ENCODE peak calls at places on chromosomes 13 and 19, in nine cellular contexts. M is fibroblast of lung, D is AG04449, L is uterus, K is lower lobe of right lung, Y is cardiac fibroblast, T is kidney epithelial cell, E is AG10803, N is astrocyte of the cerebellum. A is an unnamed sample.

GRCh38 chr13:111460548-111461444 is 140.4 kb downstream of the TEX29 start:
- DNase-seq in M (peak), D (peak), L (no peak), K (no peak), Y (peak), T (peak), E (peak), N (peak), A (peak)

GRCh38 chr19:21092107-21092506 is 10.1 kb downstream of the ZNF714 start:
- DNase-seq in M (peak), D (no peak), L (no peak), K (no peak), Y (peak), T (no peak), E (peak), N (no peak), A (no peak)

GRCh38 chr13:108961542-108962125 is 332.2 kb downstream of the MYO16 start:
- DNase-seq in M (peak), D (no peak), L (no peak), K (no peak), Y (peak), T (peak), E (peak), N (peak), A (no peak)

GRCh38 chr13:93180376-93180966 is 46.1 kb upstream of the GPC6 start:
- DNase-seq in M (peak), D (peak), L (no peak), K (no peak), Y (peak), T (no peak), E (peak), N (peak), A (no peak)

GRCh38 chr19:38952395-38953165 is 21.8 kb downstream of the MRPS12 start:
- DNase-seq in M (no peak), D (no peak), L (no peak), K (no peak), Y (peak), T (peak), E (no peak), N (no peak), A (no peak)

GRCh38 chr13:26943748-26944147 is 183.2 kb upstream of the GPR12 start:
- DNase-seq in M (no peak), D (no peak), L (no peak), K (no peak), Y (no peak), T (no peak), E (no peak), N (no peak), A (no peak)

GRCh38 chr13:108496364-108497215 is 132.8 kb upstream of the MYO16 start:
- DNase-seq in M (peak), D (no peak), L (no peak), K (no peak), Y (peak), T (no peak), E (no peak), N (no peak), A (no peak)

GRCh38 chr13:108734676-108735075 is 105.3 kb downstream of the MYO16 start:
- DNase-seq in M (no peak), D (no peak), L (no peak), K (no peak), Y (no peak), T (no peak), E (no peak), N (no peak), A (no peak)

GRCh38 chr13:47148543-47148942 is 251.7 kb upstream of the HTR2A start:
- DNase-seq in M (no peak), D (no peak), L (no peak), K (no peak), Y (no peak), T (no peak), E (no peak), N (no peak), A (no peak)

GRCh38 chr13:72379581-72379980 is 347.8 kb downstream of the MZT1 start:
- DNase-seq in M (peak), D (no peak), L (no peak), K (no peak), Y (no peak), T (no peak), E (no peak), N (no peak), A (no peak)

GRCh38 chr13:83881917-83882625 is at the start of gene SLITRK1:
- DNase-seq in M (peak), D (no peak), L (no peak), K (peak), Y (peak), T (peak), E (peak), N (peak), A (peak)

DNA sequence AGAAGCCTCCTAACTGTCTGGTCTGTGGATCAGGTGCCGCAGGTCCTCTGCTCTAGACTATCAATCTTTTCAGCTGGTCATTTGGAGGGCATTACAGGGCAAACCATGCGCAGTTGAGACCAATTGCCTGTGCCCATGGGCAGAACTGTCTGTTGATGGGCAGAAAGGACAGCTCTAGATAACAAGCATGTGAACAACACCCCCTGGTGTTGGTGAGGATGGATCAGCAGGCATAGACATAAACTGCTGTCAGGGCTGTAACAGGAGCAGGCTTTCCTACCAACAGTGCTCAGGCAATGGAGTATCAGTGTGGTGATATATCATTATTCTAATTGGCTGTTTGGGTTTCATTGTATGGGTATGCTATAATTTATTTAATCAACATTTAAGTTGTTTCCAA is 104.7 kb upstream of the KL start:
- DNase-seq in M (peak), D (peak), L (no peak), K (no peak), Y (peak), T (peak), E (peak), N (no peak), A (no peak)
- TF ChIP-seq CTCF in M (peak), D (peak), L (no peak), K (peak), Y (peak), T (peak), E (peak), N (peak), A (peak)

DNA sequence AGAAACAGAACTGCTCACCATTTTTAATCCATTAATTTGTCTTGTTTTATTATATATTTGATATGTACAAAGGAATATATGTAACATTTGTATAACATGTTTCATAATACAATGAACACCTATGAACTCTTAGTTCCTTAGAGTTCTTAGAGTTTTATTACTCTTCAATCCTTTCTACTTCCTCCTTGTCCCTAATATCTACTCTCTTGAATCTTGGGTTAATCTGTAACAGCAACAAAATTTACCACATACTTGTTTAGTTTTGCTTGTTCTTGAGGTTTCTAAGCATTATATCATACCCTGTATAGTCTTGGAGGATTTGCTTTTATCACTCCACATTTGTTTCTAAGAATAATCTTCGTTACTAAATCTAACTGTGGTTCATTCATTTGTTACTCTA is 151.4 kb downstream of the PDS5B start:
- DNase-seq in M (peak), D (no peak), L (no peak), K (no peak), Y (no peak), T (no peak), E (peak), N (no peak), A (no peak)
- H3K4me3 ChIP-seq in M (peak), D (no peak), L (peak), K (peak), Y (peak), T (no peak), E (peak), N (no peak), A (peak)

GRCh38 chr13:33519561-33520479 is 234.3 kb upstream of the STARD13 start:
- DNase-seq in M (peak), D (peak), L (no peak), K (no peak), Y (peak), T (no peak), E (peak), N (peak), A (no peak)

GRCh38 chr13:33524086-33524485 is 238.5 kb upstream of the STARD13 start:
- DNase-seq in M (peak), D (peak), L (no peak), K (no peak), Y (peak), T (no peak), E (peak), N (peak), A (no peak)

GRCh38 chr13:33518442-33518841 is 232.9 kb upstream of the STARD13 start:
- DNase-seq in M (no peak), D (no peak), L (no peak), K (no peak), Y (no peak), T (no peak), E (no peak), N (no peak), A (no peak)

GRCh38 chr13:33525759-33526158 is 240.2 kb upstream of the STARD13 start:
- DNase-seq in M (no peak), D (no peak), L (no peak), K (no peak), Y (peak), T (no peak), E (no peak), N (no peak), A (no peak)

GRCh38 chr13:33520480-33520839 is 234.9 kb upstream of the STARD13 start:
- DNase-seq in M (no peak), D (no peak), L (no peak), K (no peak), Y (no peak), T (no peak), E (no peak), N (no peak), A (no peak)
- TF ChIP-seq CTCF in M (no peak), D (no peak), L (no peak), K (no peak), Y (no peak), T (no peak), E (no peak), N (no peak), A (no peak)

DNA sequence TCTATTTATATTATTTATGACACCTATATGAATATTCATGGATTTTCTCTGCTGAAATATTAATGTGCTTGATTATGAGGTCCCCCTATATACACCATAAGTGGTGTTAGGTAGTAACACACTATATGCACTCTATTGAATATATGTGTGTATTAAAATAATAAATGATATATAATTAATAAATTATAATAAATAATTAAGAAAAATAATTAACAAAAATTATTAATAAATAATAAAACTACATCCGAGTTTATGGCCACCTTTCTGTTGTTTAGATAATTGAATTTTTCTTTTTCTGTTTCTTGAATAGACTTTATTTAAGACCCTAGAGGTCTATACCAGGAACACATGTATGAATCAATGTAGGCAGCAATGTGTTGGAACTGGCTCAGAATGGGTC is 20.9 kb upstream of the ARHGEF18 start:
- DNase-seq in M (no peak), D (no peak), L (no peak), K (no peak), Y (no peak), T (no peak), E (no peak), N (no peak), A (no peak)
- H3K4me3 ChIP-seq in M (no peak), D (no peak), L (no peak), K (no peak), Y (no peak), T (no peak), E (no peak), N (no peak), A (no peak)

GRCh38 chr19:48069435-48069834 is 25.6 kb upstream of the CABP5 start:
- DNase-seq in M (no peak), D (no peak), L (no peak), K (no peak), Y (no peak), T (no peak), E (no peak), N (no peak), A (no peak)
- TF ChIP-seq CTCF in M (no peak), D (no peak), L (no peak), K (no peak), Y (no peak), T (no peak), E (no peak), N (no peak), A (no peak)

GRCh38 chr19:2538096-2538757 is 62.3 kb downstream of the GADD45B start:
- DNase-seq in M (no peak), D (no peak), L (no peak), K (no peak), Y (no peak), T (no peak), E (no peak), N (no peak), A (no peak)

GRCh38 chr19:2537544-2537943 is 61.6 kb downstream of the GADD45B start:
- DNase-seq in M (no peak), D (no peak), L (no peak), K (no peak), Y (no peak), T (no peak), E (no peak), N (no peak), A (no peak)

GRCh38 chr19:2542341-2543069 is 66.6 kb downstream of the GADD45B start:
- DNase-seq in M (peak), D (no peak), L (no peak), K (peak), Y (no peak), T (no peak), E (no peak), N (no peak), A (no peak)

GRCh38 chr19:2540646-2541454 is 64.9 kb downstream of the GADD45B start:
- DNase-seq in M (peak), D (peak), L (peak), K (peak), Y (peak), T (peak), E (peak), N (peak), A (no peak)

GRCh38 chr19:2540251-2540645 is 64.3 kb downstream of the GADD45B start:
- DNase-seq in M (no peak), D (no peak), L (no peak), K (no peak), Y (no peak), T (no peak), E (no peak), N (no peak), A (no peak)
- H3K4me3 ChIP-seq in M (peak), D (peak), L (no peak), K (peak), Y (peak), T (no peak), E (peak), N (no peak), A (no peak)

DNA sequence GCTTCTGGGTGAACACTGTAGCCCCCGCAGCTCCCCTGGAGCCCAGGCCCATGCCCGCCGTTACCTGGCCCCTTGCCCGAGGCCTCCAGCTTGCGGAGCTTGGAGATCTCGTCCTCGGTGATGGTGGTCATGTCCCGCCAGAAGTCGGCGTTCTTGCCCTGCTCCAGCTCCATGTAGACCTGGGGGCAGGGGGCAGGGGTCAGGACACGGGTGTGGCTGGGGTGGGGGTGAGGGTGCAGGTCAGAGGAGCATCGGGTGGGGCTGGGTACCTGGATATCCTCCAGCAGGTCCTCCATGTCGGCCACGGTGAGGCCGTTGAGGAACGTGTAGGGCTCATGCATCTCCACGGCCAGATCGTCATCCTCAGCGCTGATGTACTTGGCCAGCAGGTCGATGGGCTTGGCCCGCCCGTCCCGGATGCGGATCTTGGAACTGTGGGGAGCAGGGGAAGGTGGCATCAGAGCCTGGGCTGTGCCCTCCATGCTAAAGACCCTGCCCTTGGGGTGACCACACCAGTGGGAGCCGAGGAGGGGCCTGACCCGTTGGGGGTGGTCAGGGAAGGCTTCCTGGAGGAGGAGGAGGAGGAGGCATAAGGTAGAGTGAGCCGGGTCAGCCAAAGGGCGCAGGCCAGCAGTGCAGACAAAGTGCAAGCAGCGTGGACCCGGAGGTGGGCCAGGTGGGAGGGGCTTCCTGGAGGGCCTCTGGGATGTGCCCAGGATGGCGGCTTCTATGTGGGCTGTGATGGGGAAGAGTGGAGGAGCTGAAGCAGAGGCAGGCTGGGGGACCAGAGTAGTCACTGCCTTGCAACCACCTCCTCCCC is 7.6 kb downstream of the CACTIN start:
- DNase-seq in M (no peak), D (no peak), L (peak), K (no peak), Y (no peak), T (no peak), E (no peak), N (no peak), A (no peak)
- TF ChIP-seq CTCF in M (no peak), D (no peak), L (no peak), K (no peak), Y (no peak), T (no peak), E (no peak), N (no peak), A (no peak)

DNA sequence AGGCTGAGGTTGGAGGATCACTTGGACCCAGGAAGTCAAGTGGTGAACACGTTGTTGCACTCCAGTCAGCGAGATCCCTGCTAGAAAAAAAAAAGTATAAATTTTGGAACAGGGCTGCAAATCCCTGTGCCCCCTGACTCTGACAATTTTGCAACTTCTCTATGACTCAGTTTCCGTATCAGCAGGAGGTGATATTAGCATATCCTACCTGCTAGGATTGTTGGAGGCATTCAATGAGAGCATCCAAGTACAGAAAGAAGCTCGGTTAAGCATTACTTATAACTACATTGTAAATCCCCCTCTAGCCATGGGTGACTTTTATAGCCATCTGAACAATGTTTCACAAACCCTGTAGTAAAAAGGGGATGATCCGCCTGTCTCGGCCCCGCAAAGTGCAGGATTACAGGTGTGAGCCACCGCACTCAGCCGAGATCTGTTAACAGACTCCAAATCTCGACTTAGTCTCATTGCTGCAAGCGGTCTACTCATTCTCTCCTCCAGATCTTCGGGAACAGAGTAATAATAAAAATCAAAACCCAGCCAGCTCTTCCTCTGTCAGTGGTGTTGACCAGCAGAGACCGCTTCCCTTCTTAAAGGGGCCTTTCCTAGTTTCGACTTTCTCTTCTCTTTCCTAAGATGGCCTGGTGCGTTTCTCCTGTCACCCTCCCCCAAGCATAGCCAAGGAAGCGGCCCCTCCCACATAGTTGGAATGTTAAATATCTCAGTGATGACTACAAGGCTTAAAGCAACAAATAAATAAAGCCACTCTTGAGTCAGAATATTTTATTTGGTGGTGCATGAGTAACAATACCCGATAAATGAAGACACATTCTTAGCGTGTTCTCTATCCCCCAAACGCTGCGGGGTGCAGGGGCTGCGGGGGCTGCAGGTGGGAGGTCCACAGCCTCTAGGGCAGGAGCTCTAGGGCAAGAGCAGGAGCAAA is 10.3 kb upstream of the BICRA start:
- DNase-seq in M (peak), D (peak), L (peak), K (no peak), Y (peak), T (peak), E (peak), N (peak), A (no peak)
- H3K4me3 ChIP-seq in M (peak), D (peak), L (peak), K (peak), Y (peak), T (peak), E (peak), N (peak), A (peak)

GRCh38 chr13:78689011-78689410 is 30.1 kb upstream of the OBI1 start:
- DNase-seq in M (peak), D (no peak), L (no peak), K (no peak), Y (peak), T (no peak), E (no peak), N (no peak), A (no peak)
- TF ChIP-seq CTCF in M (no peak), D (no peak), L (no peak), K (no peak), Y (no peak), T (peak), E (no peak), N (peak), A (no peak)

A was measured in dorsolateral prefrontal cortex.